ENCODE peak calls at places on chromosomes 4 and X, in four cellular contexts. X, J, A and N are unnamed samples.
A peak's percentile ranks its signal among the peaks of the same experiment; 100 is the strongest.

GRCh38 chr4:86544313-86544966 is 49.7 kb upstream of the PTPN13 start:
- DNase-seq in A (no peak), J (no peak), X (no peak), N (no peak)

GRCh38 chrX:37834937-37835336 is 12.4 kb downstream of the DYNLT3 start:
- DNase-seq in A (no peak), J (no peak), X (no peak), N (no peak)

GRCh38 chrX:15143050-15143824 is 126.6 kb downstream of the ASB9 start:
- DNase-seq in J (peak; percentile 51), X (peak; percentile 46), A (peak; percentile 69), N (peak; percentile 23)

GRCh38 chr4:157804986-157805385 is 367.8 kb downstream of the GASK1B start:
- DNase-seq in J (no peak), A (no peak), X (peak; percentile 19), N (no peak)

GRCh38 chr4:143286733-143287570 is 49.7 kb upstream of the GAB1 start:
- DNase-seq in X (peak; percentile 56), J (no peak), A (no peak), N (no peak)

GRCh38 chrX:49155243-49155899 is 7.2 kb upstream of the MAGIX start:
- DNase-seq in J (no peak), A (peak; percentile 39), X (peak; percentile 69), N (peak; percentile 66)

GRCh38 chrX:120761810-120762209 is 113.9 kb downstream of the CT47B1 start:
- DNase-seq in A (no peak), X (peak; percentile 38), J (no peak), N (no peak)

GRCh38 chrX:38804481-38805293 is 3.4 kb downstream of the MID1IP1 start:
- DNase-seq in A (peak; percentile 54), X (peak; percentile 25), J (no peak), N (no peak)

GRCh38 chrX:153569475-153569874 is 29.5 kb downstream of the CCNQ start:
- DNase-seq in J (no peak), A (no peak), X (no peak), N (no peak)

GRCh38 chrX:71492086-71493065 is 40.5 kb upstream of the OGT start:
- DNase-seq in A (peak; percentile 12), J (peak; percentile 28), X (peak; percentile 30), N (no peak)

GRCh38 chrX:49246541-49246940 is 11.3 kb downstream of the CCDC22 start:
- DNase-seq in X (no peak), J (no peak), A (no peak), N (no peak)

GRCh38 chrX:119648421-119648775 is 42.2 kb upstream of the NKRF start:
- DNase-seq in X (no peak), J (no peak), A (no peak), N (no peak)

GRCh38 chr4:40721730-40722171 is 28.0 kb upstream of the NSUN7 start:
- DNase-seq in J (no peak), A (no peak), X (no peak), N (no peak)

GRCh38 chrX:49266536-49267445 is 2.3 kb upstream of the FOXP3 start:
- DNase-seq in X (no peak), A (no peak), J (no peak), N (no peak)

GRCh38 chr4:136864580-136865185 is 667.6 kb downstream of the PCDH18 start:
- DNase-seq in X (peak; percentile 93), A (peak; percentile 83), J (no peak), N (peak; percentile 13)

GRCh38 chrX:136204571-136204970 is 46.6 kb downstream of the MAP7D3 start:
- DNase-seq in X (peak; percentile 75), A (no peak), J (no peak), N (no peak)

GRCh38 chrX:68807818-68808217 is 21.0 kb upstream of the EFNB1 start:
- DNase-seq in J (no peak), X (no peak), A (no peak), N (no peak)

GRCh38 chr4:2910409-2910808 is 52.8 kb downstream of the NOP14 start:
- DNase-seq in A (no peak), X (no peak), J (no peak), N (no peak)

GRCh38 chr4:1898007-1898406 is 26.8 kb downstream of the NSD2 start:
- DNase-seq in A (no peak), X (no peak), J (no peak), N (no peak)

GRCh38 chr4:37653601-37654000 is 32.6 kb downstream of the RELL1 start:
- DNase-seq in A (no peak), X (no peak), J (no peak), N (no peak)

GRCh38 chrX:155218777-155219176 is 2.5 kb downstream of the VBP1 start:
- DNase-seq in X (no peak), J (no peak), A (no peak), N (no peak)